ENCODE peak calls at places on chromosomes 13 and 19, in six cellular contexts. One of them, this sample, is unnamed.

GRCh38 chr19:19599190-19599535 is 19.3 kb downstream of the PBX4 start:
- DNase-seq in GM20000: no peak
- DNase-seq in psoas muscle: no peak
- DNase-seq in fibroblast of lung: no peak
- DNase-seq in left lung: peak
- DNase-seq in AG09319: no peak
- DNase-seq in this sample: no peak

GRCh38 chr13:37448072-37448471 is 150.5 kb downstream of the POSTN start:
- DNase-seq in GM20000: no peak
- DNase-seq in psoas muscle: no peak
- DNase-seq in fibroblast of lung: no peak
- DNase-seq in left lung: no peak
- DNase-seq in AG09319: no peak
- DNase-seq in this sample: no peak

GRCh38 chr19:38319421-38320258 is at the start of gene KCNK6:
- DNase-seq in GM20000: no peak
- DNase-seq in psoas muscle: peak
- DNase-seq in fibroblast of lung: peak
- DNase-seq in left lung: peak
- DNase-seq in AG09319: no peak
- DNase-seq in this sample: no peak

GRCh38 chr19:42255766-42256750 is 1.1 kb upstream of the ERF start:
- DNase-seq in GM20000: no peak
- DNase-seq in psoas muscle: peak
- DNase-seq in fibroblast of lung: peak
- DNase-seq in left lung: no peak
- DNase-seq in AG09319: no peak
- DNase-seq in this sample: no peak

GRCh38 chr13:95540848-95541247 is 11.7 kb upstream of the CLDN10 start:
- DNase-seq in GM20000: no peak
- DNase-seq in psoas muscle: peak
- DNase-seq in fibroblast of lung: no peak
- DNase-seq in left lung: no peak
- DNase-seq in AG09319: no peak
- DNase-seq in this sample: no peak

GRCh38 chr13:33764716-33765115 is 53.2 kb upstream of the RFC3 start:
- DNase-seq in GM20000: no peak
- DNase-seq in psoas muscle: no peak
- DNase-seq in fibroblast of lung: no peak
- DNase-seq in left lung: no peak
- DNase-seq in AG09319: no peak
- DNase-seq in this sample: no peak

GRCh38 chr13:21033224-21033855 is 28.0 kb downstream of the LATS2 start:
- DNase-seq in GM20000: no peak
- DNase-seq in psoas muscle: no peak
- DNase-seq in fibroblast of lung: peak
- DNase-seq in left lung: no peak
- DNase-seq in AG09319: no peak
- DNase-seq in this sample: no peak

GRCh38 chr13:76672422-76672821 is 213.8 kb downstream of the KCTD12 start:
- DNase-seq in GM20000: no peak
- DNase-seq in psoas muscle: no peak
- DNase-seq in fibroblast of lung: peak
- DNase-seq in left lung: no peak
- DNase-seq in AG09319: no peak
- DNase-seq in this sample: no peak

GRCh38 chr19:7428651-7429113 is 60.2 kb downstream of the PEX11G start:
- DNase-seq in GM20000: no peak
- DNase-seq in psoas muscle: no peak
- DNase-seq in fibroblast of lung: no peak
- DNase-seq in left lung: peak
- DNase-seq in AG09319: no peak
- DNase-seq in this sample: no peak

GRCh38 chr13:62302341-62302740 is 886.7 kb upstream of the PCDH20 start:
- DNase-seq in GM20000: no peak
- DNase-seq in psoas muscle: no peak
- DNase-seq in fibroblast of lung: no peak
- DNase-seq in left lung: no peak
- DNase-seq in AG09319: no peak
- DNase-seq in this sample: no peak

GRCh38 chr13:33150146-33150545 is 133.9 kb downstream of the KL start:
- DNase-seq in GM20000: no peak
- DNase-seq in psoas muscle: no peak
- DNase-seq in fibroblast of lung: peak
- DNase-seq in left lung: no peak
- DNase-seq in AG09319: no peak
- DNase-seq in this sample: no peak

GRCh38 chr19:28313633-28314032 is 899.3 kb downstream of the UQCRFS1 start:
- DNase-seq in GM20000: no peak
- DNase-seq in psoas muscle: no peak
- DNase-seq in fibroblast of lung: peak
- DNase-seq in left lung: no peak
- DNase-seq in AG09319: peak
- DNase-seq in this sample: peak

GRCh38 chr19:10961073-10961762 is 388 bp downstream of the SMARCA4 start:
- DNase-seq in GM20000: no peak
- DNase-seq in psoas muscle: peak
- DNase-seq in fibroblast of lung: peak
- DNase-seq in left lung: no peak
- DNase-seq in AG09319: no peak
- DNase-seq in this sample: no peak

GRCh38 chr13:20197361-20197834 is 4.7 kb upstream of the GJB2 start:
- DNase-seq in GM20000: peak
- DNase-seq in psoas muscle: no peak
- DNase-seq in fibroblast of lung: peak
- DNase-seq in left lung: no peak
- DNase-seq in AG09319: no peak
- DNase-seq in this sample: peak

DNA sequence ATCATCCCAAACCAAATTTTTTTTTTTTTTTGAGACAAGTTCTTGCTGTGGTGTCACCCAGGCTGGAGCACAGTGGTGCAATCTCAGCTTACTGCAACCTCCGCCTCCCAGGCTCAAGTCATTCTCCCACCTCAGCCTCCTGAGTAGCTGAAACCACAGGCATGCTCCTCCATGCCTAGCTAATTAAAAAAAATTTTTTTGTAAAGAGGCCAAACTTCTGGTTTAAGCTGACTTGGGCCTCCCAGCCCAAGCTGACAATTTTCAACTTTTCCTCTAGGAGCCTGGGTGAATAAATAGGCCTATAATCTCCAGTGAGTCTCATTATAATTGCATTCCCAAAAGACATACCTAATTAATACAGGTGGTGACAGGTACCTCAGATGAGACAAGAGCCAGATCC is 22.1 kb upstream of the OLFM2 start:
- DNase-seq in GM20000: no peak
- DNase-seq in psoas muscle: no peak
- DNase-seq in fibroblast of lung: peak
- DNase-seq in left lung: no peak
- DNase-seq in AG09319: peak
- DNase-seq in this sample: peak
- TF ChIP-seq CTCF in GM20000: no peak
- TF ChIP-seq CTCF in psoas muscle: no peak
- TF ChIP-seq CTCF in fibroblast of lung: peak
- TF ChIP-seq CTCF in left lung: no peak
- TF ChIP-seq CTCF in AG09319: no peak
- TF ChIP-seq CTCF in this sample: peak

DNA sequence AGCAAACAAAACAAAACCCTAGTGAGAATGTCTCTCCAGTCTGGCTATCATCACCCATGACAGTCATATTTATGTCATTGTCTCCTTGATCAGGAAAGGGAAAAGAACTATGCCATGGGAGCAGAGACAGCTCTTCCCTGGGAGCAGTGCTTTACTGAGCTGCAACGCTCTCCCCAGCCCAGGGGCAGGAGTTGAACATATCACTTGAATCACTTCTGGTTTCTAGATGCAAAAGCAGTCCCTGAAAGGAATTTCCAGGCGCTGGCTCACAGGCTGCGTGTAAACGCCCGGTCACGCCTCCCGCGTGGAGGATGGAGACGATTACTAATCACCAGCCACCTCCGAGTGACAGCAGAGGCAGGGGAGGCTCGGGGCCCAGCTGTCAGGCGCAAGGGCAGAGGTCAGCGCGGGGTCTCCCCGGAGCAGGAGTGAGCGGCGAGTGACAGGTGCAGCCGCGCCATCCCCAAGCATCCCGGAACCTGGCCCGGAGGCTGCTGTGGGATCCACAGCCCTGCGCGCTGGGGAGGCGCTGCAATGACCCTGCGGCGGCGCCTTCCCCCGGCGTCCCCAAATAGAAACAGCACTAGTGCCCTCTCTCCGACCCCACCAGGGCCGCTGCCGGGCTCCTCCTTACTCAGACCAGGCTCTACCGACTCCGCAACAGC is 23.5 kb upstream of the DCLK1 start:
- DNase-seq in GM20000: no peak
- DNase-seq in psoas muscle: no peak
- DNase-seq in fibroblast of lung: peak
- DNase-seq in left lung: peak
- DNase-seq in AG09319: no peak
- DNase-seq in this sample: no peak
- TF ChIP-seq CTCF in GM20000: no peak
- TF ChIP-seq CTCF in psoas muscle: no peak
- TF ChIP-seq CTCF in fibroblast of lung: no peak
- TF ChIP-seq CTCF in left lung: no peak
- TF ChIP-seq CTCF in AG09319: no peak
- TF ChIP-seq CTCF in this sample: no peak

GRCh38 chr19:49437231-49437630 is 4.1 kb downstream of the SLC17A7 start:
- DNase-seq in GM20000: no peak
- DNase-seq in psoas muscle: no peak
- DNase-seq in fibroblast of lung: no peak
- DNase-seq in left lung: peak
- DNase-seq in AG09319: no peak
- DNase-seq in this sample: no peak

GRCh38 chr19:49436381-49437017 is 4.8 kb downstream of the SLC17A7 start:
- DNase-seq in GM20000: peak
- DNase-seq in psoas muscle: no peak
- DNase-seq in fibroblast of lung: no peak
- DNase-seq in left lung: peak
- DNase-seq in AG09319: no peak
- DNase-seq in this sample: no peak

GRCh38 chr19:49435670-49436069 is 5.7 kb downstream of the SLC17A7 start:
- DNase-seq in GM20000: no peak
- DNase-seq in psoas muscle: no peak
- DNase-seq in fibroblast of lung: no peak
- DNase-seq in left lung: peak
- DNase-seq in AG09319: no peak
- DNase-seq in this sample: no peak

GRCh38 chr19:49433240-49433901 is 8.0 kb downstream of the SLC17A7 start:
- DNase-seq in GM20000: no peak
- DNase-seq in psoas muscle: no peak
- DNase-seq in fibroblast of lung: no peak
- DNase-seq in left lung: peak
- DNase-seq in AG09319: no peak
- DNase-seq in this sample: no peak

DNA sequence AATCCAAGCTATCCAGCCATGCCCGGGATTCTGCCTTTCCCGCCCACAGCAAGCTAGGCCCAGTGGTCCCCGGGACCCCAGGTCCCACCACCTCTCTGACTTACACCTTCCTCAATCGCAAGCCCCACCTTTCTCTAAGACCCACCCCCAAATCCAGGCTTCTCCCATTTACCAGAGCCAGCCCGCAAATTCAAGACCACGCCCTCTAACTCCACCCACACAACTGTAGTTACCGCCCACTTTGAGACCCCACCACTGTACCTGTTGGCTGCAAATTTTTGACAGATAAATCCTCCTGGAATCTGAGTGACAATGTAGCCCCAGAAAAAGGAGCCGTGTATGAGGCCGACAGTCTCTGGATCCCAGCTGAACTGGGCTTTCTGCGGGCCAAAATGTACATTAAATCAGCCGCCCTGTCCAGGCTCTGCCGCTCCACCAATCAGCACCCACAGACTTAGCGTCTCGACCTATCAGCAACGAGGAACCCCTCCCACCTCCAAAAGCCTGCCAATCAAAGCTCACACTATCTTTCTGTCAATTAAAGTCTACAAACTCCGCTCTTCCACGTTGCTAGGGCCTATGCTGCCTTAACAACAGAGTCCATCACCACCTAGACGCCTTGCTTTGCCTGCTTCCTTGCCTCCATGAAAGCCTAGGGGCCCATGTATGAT is 6.3 kb downstream of the SLC17A7 start:
- DNase-seq in GM20000: no peak
- DNase-seq in psoas muscle: no peak
- DNase-seq in fibroblast of lung: no peak
- DNase-seq in left lung: peak
- DNase-seq in AG09319: no peak
- DNase-seq in this sample: no peak
- TF ChIP-seq CTCF in GM20000: no peak
- TF ChIP-seq CTCF in psoas muscle: no peak
- TF ChIP-seq CTCF in fibroblast of lung: no peak
- TF ChIP-seq CTCF in left lung: no peak
- TF ChIP-seq CTCF in AG09319: no peak
- TF ChIP-seq CTCF in this sample: no peak

GRCh38 chr19:46015080-46015960 is 7.5 kb downstream of the PGLYRP1 start:
- DNase-seq in GM20000: peak
- DNase-seq in psoas muscle: peak
- DNase-seq in fibroblast of lung: peak
- DNase-seq in left lung: peak
- DNase-seq in AG09319: no peak
- DNase-seq in this sample: no peak
- TF ChIP-seq CTCF in GM20000: no peak
- TF ChIP-seq CTCF in psoas muscle: no peak
- TF ChIP-seq CTCF in fibroblast of lung: no peak
- TF ChIP-seq CTCF in left lung: no peak
- TF ChIP-seq CTCF in AG09319: no peak
- TF ChIP-seq CTCF in this sample: no peak

GRCh38 chr13:91155512-91156114 is 191.9 kb upstream of the MIR17HG start:
- DNase-seq in GM20000: no peak
- DNase-seq in psoas muscle: no peak
- DNase-seq in fibroblast of lung: no peak
- DNase-seq in left lung: no peak
- DNase-seq in AG09319: no peak
- DNase-seq in this sample: no peak

GRCh38 chr13:91154553-91154952 is 192.9 kb upstream of the MIR17HG start:
- DNase-seq in GM20000: no peak
- DNase-seq in psoas muscle: no peak
- DNase-seq in fibroblast of lung: peak
- DNase-seq in left lung: no peak
- DNase-seq in AG09319: no peak
- DNase-seq in this sample: no peak

GRCh38 chr13:91157273-91158014 is 190.0 kb upstream of the MIR17HG start:
- DNase-seq in GM20000: no peak
- DNase-seq in psoas muscle: no peak
- DNase-seq in fibroblast of lung: no peak
- DNase-seq in left lung: no peak
- DNase-seq in AG09319: no peak
- DNase-seq in this sample: no peak

GRCh38 chr13:91154954-91155353 is 192.5 kb upstream of the MIR17HG start:
- DNase-seq in GM20000: no peak
- DNase-seq in psoas muscle: no peak
- DNase-seq in fibroblast of lung: no peak
- DNase-seq in left lung: no peak
- DNase-seq in AG09319: no peak
- DNase-seq in this sample: no peak

DNA sequence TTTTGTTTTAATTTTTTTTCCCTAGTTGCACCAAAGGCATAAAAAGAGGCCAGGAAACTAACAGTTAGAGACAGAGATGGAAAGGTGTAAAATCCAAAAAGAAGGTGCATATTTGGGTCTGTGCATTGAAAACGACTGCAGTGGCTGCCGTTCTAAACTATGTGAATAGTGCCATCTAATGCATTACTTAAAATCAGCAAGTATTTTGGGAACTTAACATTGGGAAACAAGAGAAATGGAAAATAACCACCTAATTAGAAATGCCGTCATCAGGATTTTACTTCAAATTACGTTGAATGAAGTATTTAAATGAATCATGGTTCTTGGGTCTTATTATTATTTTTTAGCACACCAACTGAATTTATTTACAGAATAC is 189.5 kb upstream of the MIR17HG start:
- DNase-seq in GM20000: no peak
- DNase-seq in psoas muscle: no peak
- DNase-seq in fibroblast of lung: no peak
- DNase-seq in left lung: no peak
- DNase-seq in AG09319: no peak
- DNase-seq in this sample: no peak
- TF ChIP-seq CTCF in GM20000: no peak
- TF ChIP-seq CTCF in psoas muscle: no peak
- TF ChIP-seq CTCF in fibroblast of lung: no peak
- TF ChIP-seq CTCF in left lung: no peak
- TF ChIP-seq CTCF in AG09319: no peak
- TF ChIP-seq CTCF in this sample: no peak